ENCODE peak calls at places on chromosomes 4 and X, in five cellular contexts. C is SK-N-SH, K is HCT116, A is GM23248, L is neural progenitor cell. N is an unnamed sample. For H3K4me1, the result is how much of the 10 kb centered on the place peaks cover.

GRCh38 chrX:10549280-10549679 is 71.1 kb downstream of the MID1 start:
- DNase-seq in C (peak), K (no peak), A (no peak), L (no peak), N (no peak)

GRCh38 chr4:88583643-88584470 is 8.4 kb upstream of the HERC3 start:
- DNase-seq in C (no peak), K (no peak), A (peak), L (no peak), N (no peak)

GRCh38 chrX:49193542-49193964 is 6.4 kb downstream of the SYP start:
- DNase-seq in C (no peak), K (no peak), A (no peak), L (no peak), N (no peak)

GRCh38 chrX:25003066-25003849 is 12.5 kb downstream of the ARX start:
- DNase-seq in C (no peak), K (no peak), A (no peak), L (peak), N (peak)

GRCh38 chrX:13082286-13083065 is 38.1 kb upstream of the FAM9C start:
- DNase-seq in C (no peak), K (no peak), A (no peak), L (no peak), N (no peak)

GRCh38 chr4:40595981-40596380 is 33.7 kb downstream of the RBM47 start:
- DNase-seq in C (no peak), K (no peak), A (no peak), L (no peak), N (no peak)

GRCh38 chr4:7045961-7046921 is 3.1 kb downstream of the TADA2B start:
- DNase-seq in C (no peak), K (no peak), A (peak), L (no peak), N (no peak)

GRCh38 chrX:20500171-20500865 is 233.6 kb upstream of the RPS6KA3 start:
- DNase-seq in C (no peak), K (no peak), A (no peak), L (no peak), N (no peak)

GRCh38 chr4:75745192-75745591 is 20.8 kb downstream of the USO1 start:
- DNase-seq in C (no peak), K (no peak), A (peak), L (no peak), N (peak)

GRCh38 chrX:109797311-109797975 is 64.4 kb upstream of the ACSL4 start:
- DNase-seq in C (peak), K (no peak), A (peak), L (no peak), N (no peak)

GRCh38 chr4:129972257-129972656 is 876.3 kb downstream of the C4orf33 start:
- DNase-seq in C (no peak), K (peak), A (no peak), L (peak), N (peak)

GRCh38 chrX:135605906-135606305 is 85.4 kb downstream of the INTS6L start:
- DNase-seq in C (no peak), K (no peak), A (no peak), L (no peak), N (no peak)

GRCh38 chr4:109671350-109671749 is 31.9 kb downstream of the CASP6 start:
- DNase-seq in C (no peak), K (no peak), A (no peak), L (no peak), N (no peak)

GRCh38 chr4:5037553-5038551 is 13.4 kb upstream of the STK32B start:
- DNase-seq in C (no peak), K (no peak), A (peak), L (no peak), N (peak)

GRCh38 chr4:174222266-174222872 is 61.1 kb downstream of the FBXO8 start:
- DNase-seq in C (no peak), K (peak), A (peak), L (peak), N (peak)

GRCh38 chrX:74520896-74521295 is 93.5 kb downstream of the RLIM start:
- DNase-seq in C (no peak), K (no peak), A (no peak), L (no peak), N (no peak)

GRCh38 chrX:74520291-74520690 is 94.1 kb downstream of the RLIM start:
- DNase-seq in C (no peak), K (no peak), A (peak), L (no peak), N (no peak)

GRCh38 chrX:74523870-74524735 is 90.3 kb downstream of the RLIM start:
- DNase-seq in C (no peak), K (peak), A (peak), L (no peak), N (no peak)

GRCh38 chrX:74523224-74523623 is 91.2 kb downstream of the RLIM start:
- DNase-seq in C (no peak), K (no peak), A (no peak), L (no peak), N (no peak)

DNA sequence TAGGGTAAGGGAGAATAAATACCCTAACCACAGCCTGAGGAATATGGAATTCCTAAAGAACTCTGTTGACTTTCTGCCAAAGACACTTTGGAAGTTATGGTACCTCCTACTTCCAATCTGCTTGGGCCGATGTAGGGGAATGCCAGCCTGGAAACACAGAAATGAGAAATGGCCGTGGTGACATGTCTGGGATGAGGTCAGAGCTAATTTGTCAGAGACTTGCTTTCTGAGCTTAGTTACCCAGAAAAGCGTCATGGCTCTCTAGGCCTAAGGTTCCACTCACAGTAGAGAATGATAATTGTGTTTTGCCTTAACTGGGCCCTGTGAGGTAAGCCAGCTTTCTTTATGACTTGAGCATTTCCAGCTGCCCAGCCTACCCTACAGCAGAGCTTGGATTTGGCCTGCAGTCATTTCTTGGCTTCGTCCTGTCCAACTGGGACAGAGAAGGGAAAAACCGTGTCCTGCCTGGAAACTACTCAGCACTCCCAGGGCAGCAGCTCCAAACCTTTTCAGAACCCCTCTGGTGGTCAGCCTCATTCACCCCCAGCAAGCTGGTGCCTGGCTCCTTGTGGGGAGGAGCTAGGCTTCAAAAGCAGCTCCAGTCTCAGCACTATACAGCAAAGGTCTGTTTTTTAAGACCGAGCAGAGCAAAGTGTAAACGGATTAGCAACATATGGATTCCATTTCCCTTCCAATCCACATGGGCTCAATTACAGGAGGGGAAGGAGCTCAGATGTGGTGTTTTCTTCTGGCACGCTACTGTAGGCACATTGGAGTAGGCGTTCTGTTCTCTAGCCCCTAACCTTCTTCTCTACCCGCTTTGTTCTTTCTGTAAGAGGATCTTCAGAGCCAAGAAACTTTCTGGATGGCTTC is 92.2 kb downstream of the RLIM start:
- DNase-seq in C (peak), K (no peak), A (peak), L (no peak), N (peak)
- TF ChIP-seq EZH2phosphoT487 in C (no peak), K (no peak), A (no peak), L (no peak), N (no peak)

GRCh38 chr4:2868840-2869487 is 25.3 kb downstream of the ADD1 start:
- DNase-seq in C (no peak), K (no peak), A (peak), L (no peak), N (no peak)
- H3K4me1 ChIP-seq in C (under half), K (under half), A (under half), L (under half), N (half or more)

GRCh38 chr4:26525751-26526150 is 35.5 kb upstream of the CCKAR start:
- DNase-seq in C (no peak), K (no peak), A (peak), L (no peak), N (no peak)
- H3K4me2 ChIP-seq in C (peak), K (no peak), A (no peak), L (no peak), N (no peak)

DNA sequence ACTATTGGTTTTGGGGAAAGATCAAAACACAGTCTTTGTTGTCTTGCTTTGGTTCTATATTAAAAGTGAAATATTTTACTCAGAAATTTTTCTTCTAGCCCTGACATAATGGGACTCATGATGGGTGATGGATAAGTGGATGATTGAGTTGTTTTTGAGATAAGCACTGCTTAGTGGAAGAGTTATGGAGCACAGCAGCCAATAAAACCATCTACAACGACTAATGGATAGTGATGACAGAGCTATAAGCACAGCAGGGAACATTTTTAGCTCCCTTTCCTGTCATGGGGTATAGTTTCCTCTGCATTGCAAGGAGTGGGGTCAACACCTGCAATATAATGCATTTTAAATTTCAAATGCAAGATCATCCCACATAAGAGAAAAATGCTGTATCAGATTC is 812.4 kb downstream of the STPG2 start:
- DNase-seq in C (no peak), K (no peak), A (no peak), L (no peak), N (no peak)
- TF ChIP-seq EZH2phosphoT487 in C (no peak), K (no peak), A (no peak), L (no peak), N (no peak)

N was measured in hepatocyte.